ENCODE peak calls at places on chromosomes 11 and 22, in five cellular contexts. E is effector CD4-positive, alpha-beta T cell; K is lower leg skin; H is endodermal cell; A is stimulated activated CD4-positive, alpha-beta T cell treated with anti-CD3 and anti-CD28 coated beads, Interleukin-4, amount 100 ng/mL, for 1 hour. G is an unnamed sample.

GRCh38 chr22:20805972-20806471 is 32.1 kb downstream of the SERPIND1 start:
- DNase-seq in E (no peak), K (peak), H (peak), A (no peak), G (no peak)

GRCh38 chr11:103007521-103007920 is 52.0 kb upstream of the MMP13 start:
- DNase-seq in E (no peak), K (no peak), H (no peak), A (no peak), G (no peak)

GRCh38 chr11:11045156-11045670 is 187.4 kb upstream of the ZBED5 start:
- DNase-seq in E (no peak), K (no peak), H (no peak), A (no peak), G (no peak)

GRCh38 chr11:131064373-131064991 is 148.2 kb upstream of the SNX19 start:
- DNase-seq in E (no peak), K (no peak), H (peak), A (no peak), G (peak)

GRCh38 chr22:27973851-27974250 is 54.8 kb upstream of the PITPNB start:
- DNase-seq in E (no peak), K (no peak), H (no peak), A (no peak), G (no peak)

GRCh38 chr11:70547386-70547785 is 149.1 kb downstream of the CTTN start:
- DNase-seq in E (no peak), K (no peak), H (peak), A (no peak), G (no peak)

GRCh38 chr11:86548278-86548917 is 124.0 kb downstream of the ME3 start:
- DNase-seq in E (no peak), K (no peak), H (no peak), A (no peak), G (no peak)

GRCh38 chr11:106304274-106304673 is 226.8 kb downstream of the AASDHPPT start:
- DNase-seq in E (no peak), K (no peak), H (no peak), A (no peak), G (no peak)

GRCh38 chr11:120236169-120237107 is 3.5 kb upstream of the POU2F3 start:
- DNase-seq in E (no peak), K (no peak), H (peak), A (no peak), G (no peak)

GRCh38 chr11:128716231-128716630 is 22.4 kb downstream of the FLI1 start:
- DNase-seq in E (no peak), K (no peak), H (no peak), A (no peak), G (no peak)

GRCh38 chr11:61688368-61689163 is 8.4 kb downstream of the DAGLA start:
- DNase-seq in E (no peak), K (peak), H (peak), A (no peak), G (no peak)

GRCh38 chr11:65310756-65311155 is 3.9 kb upstream of the CDC42EP2 start:
- DNase-seq in E (no peak), K (no peak), H (no peak), A (no peak), G (no peak)

GRCh38 chr11:103077553-103077952 is 14.4 kb downstream of the DCUN1D5 start:
- DNase-seq in E (no peak), K (no peak), H (no peak), A (no peak), G (no peak)

G was measured in activated naive CD8-positive, alpha-beta T cell treated with anti-CD3 and anti-CD28 coated beads, Interleukin-2, amount 10 ng/mL, durations not matched to agents 7 days and 5 days.